ENCODE peak calls at places on chromosome 2, in five cellular contexts. U, P, E, L and V are unnamed samples.

GRCh38 chr2:224882291-224883171 is 159.7 kb downstream of the DOCK10 start:
- DNase-seq in L (no peak), P (peak), E (no peak), U (peak), V (peak)

GRCh38 chr2:240567872-240568677 is at the start of gene RNPEPL1:
- DNase-seq in E (peak), L (peak), P (no peak), U (no peak), V (peak)

GRCh38 chr2:231928481-231928880 is 2.3 kb upstream of the NPPC start:
- DNase-seq in U (no peak), P (no peak), E (no peak), L (no peak), V (no peak)

GRCh38 chr2:71713581-71714580 is 260.5 kb downstream of the DYSF start:
- DNase-seq in U (no peak), P (peak), E (no peak), L (no peak), V (peak)

GRCh38 chr2:121532894-121533293 is 2.2 kb downstream of the RNU4ATAC start:
- DNase-seq in P (no peak), E (no peak), L (no peak), U (no peak), V (no peak)

GRCh38 chr2:148124271-148124670 is 103.4 kb downstream of the MBD5 start:
- DNase-seq in L (no peak), U (no peak), P (peak), E (no peak), V (peak)

GRCh38 chr2:159773876-159774275 is 24.1 kb downstream of the CD302 start:
- DNase-seq in U (no peak), E (no peak), P (no peak), L (no peak), V (no peak)

GRCh38 chr2:208407667-208408066 is 1.1 kb downstream of the PTH2R start:
- DNase-seq in L (no peak), P (peak), E (no peak), U (no peak), V (peak)

GRCh38 chr2:238139141-238139840 is 823 bp downstream of the KLHL30 start:
- DNase-seq in E (peak), U (no peak), P (no peak), L (no peak), V (no peak)

GRCh38 chr2:143463717-143464116 is 334.5 kb downstream of the ARHGAP15 start:
- DNase-seq in L (no peak), E (no peak), P (no peak), U (no peak), V (no peak)

GRCh38 chr2:96163768-96164429 is 18.7 kb upstream of the DUSP2 start:
- DNase-seq in E (peak), L (peak), U (no peak), P (no peak), V (no peak)

GRCh38 chr2:163419000-163419575 is 316.7 kb downstream of the FIGN start:
- DNase-seq in E (no peak), P (no peak), U (no peak), L (no peak), V (no peak)

GRCh38 chr2:68222287-68222686 is 30.0 kb downstream of the PPP3R1 start:
- DNase-seq in L (no peak), E (no peak), P (no peak), U (no peak), V (no peak)

GRCh38 chr2:206435738-206436137 is 7.6 kb upstream of the ADAM23 start:
- DNase-seq in L (no peak), E (no peak), U (no peak), P (no peak), V (no peak)

GRCh38 chr2:104874230-104874629 is 20.3 kb downstream of the POU3F3 start:
- DNase-seq in E (no peak), P (no peak), L (no peak), U (no peak), V (no peak)

GRCh38 chr2:240571314-240571973 is 3.2 kb downstream of the RNPEPL1 start:
- DNase-seq in P (no peak), E (no peak), U (no peak), L (no peak), V (no peak)

GRCh38 chr2:44462934-44463849 is 101.4 kb downstream of the CAMKMT start:
- DNase-seq in P (no peak), U (no peak), L (no peak), E (no peak), V (no peak)

GRCh38 chr2:43276517-43276931 is 50.1 kb upstream of the ZFP36L2 start:
- DNase-seq in U (no peak), L (no peak), E (no peak), P (no peak), V (no peak)

GRCh38 chr2:238122287-238123217 is 15.9 kb upstream of the KLHL30 start:
- DNase-seq in E (no peak), U (no peak), P (no peak), L (no peak), V (no peak)

GRCh38 chr2:85019121-85019520 is 48.2 kb downstream of the KCMF1 start:
- DNase-seq in U (no peak), P (no peak), L (no peak), E (no peak), V (no peak)

GRCh38 chr2:132484144-132484543 is 67.5 kb downstream of the GPR39 start:
- DNase-seq in P (no peak), L (no peak), E (no peak), U (no peak), V (no peak)

GRCh38 chr2:127901339-127902072 is 15.8 kb upstream of the AMMECR1L start:
- DNase-seq in U (no peak), E (no peak), L (no peak), P (peak), V (peak)

GRCh38 chr2:127649100-127649611 is 3.2 kb downstream of the GPR17 start:
- DNase-seq in E (no peak), P (no peak), U (no peak), L (no peak), V (no peak)

GRCh38 chr2:64295326-64296149 is 151.3 kb upstream of the PELI1 start:
- DNase-seq in E (no peak), L (no peak), U (no peak), P (no peak), V (no peak)

GRCh38 chr2:240155080-240156025 is 14.9 kb upstream of the OTOS start:
- DNase-seq in U (no peak), P (no peak), L (no peak), E (no peak), V (no peak)

GRCh38 chr2:167945660-167946366 is 301.6 kb downstream of the STK39 start:
- DNase-seq in U (no peak), P (no peak), L (no peak), E (no peak), V (no peak)

GRCh38 chr2:24111407-24111861 is 11.7 kb downstream of the PFN4 start:
- DNase-seq in L (no peak), P (peak), E (no peak), U (no peak), V (peak)

GRCh38 chr2:37768491-37768925 is 97.1 kb upstream of the CDC42EP3 start:
- DNase-seq in E (no peak), U (peak), L (no peak), P (peak), V (peak)

GRCh38 chr2:30886101-30886500 is 78.9 kb upstream of the CAPN13 start:
- DNase-seq in P (no peak), E (no peak), U (no peak), L (no peak), V (no peak)

GRCh38 chr2:108586116-108586515 is 51.8 kb downstream of the LIMS1 start:
- DNase-seq in L (no peak), P (no peak), U (no peak), E (no peak), V (peak)

GRCh38 chr2:165818920-165819319 is 24.9 kb upstream of the GALNT3 start:
- DNase-seq in U (no peak), L (no peak), P (no peak), E (no peak), V (no peak)

GRCh38 chr2:118808429-118808809 is 39.0 kb downstream of the EN1 start:
- DNase-seq in P (no peak), E (no peak), L (no peak), U (no peak), V (no peak)

GRCh38 chr2:20698916-20699613 is 32.1 kb downstream of the GDF7 start:
- DNase-seq in E (no peak), P (no peak), U (no peak), L (no peak), V (no peak)

GRCh38 chr2:156933580-156934225 is 323.8 kb upstream of the GALNT5 start:
- DNase-seq in E (no peak), P (no peak), L (no peak), U (no peak), V (peak)

GRCh38 chr2:3738454-3738853 is 35.1 kb downstream of the DCDC2C start:
- DNase-seq in U (peak), E (no peak), L (no peak), P (peak), V (no peak)

GRCh38 chr2:217393585-217394032 is 533.7 kb upstream of the TNP1 start:
- DNase-seq in L (no peak), E (no peak), U (peak), P (no peak), V (peak)

GRCh38 chr2:57842531-57842930 is 204.1 kb upstream of the VRK2 start:
- DNase-seq in E (no peak), L (no peak), P (no peak), U (no peak), V (peak)